ENCODE peak calls at places on chromosomes 3 and 15, in ten cellular contexts. C is GM23338; S is heart right ventricle; Z is ovary; X is brain microvascular endothelial cell; P is uterus; D is thyroid gland; J is Panc1; Y is lower lobe of right lung; N is CD8-positive, alpha-beta T cell. W is an unnamed sample.

GRCh38 chr15:60652245-60652644 is 173.3 kb upstream of the ICE2 start:
- DNase-seq in C (no peak), S (no peak), Z (no peak), X (no peak), P (no peak), D (no peak), J (no peak), Y (no peak), N (no peak), W (no peak)

GRCh38 chr15:75356006-75356405 is 9.2 kb downstream of the NEIL1 start:
- DNase-seq in C (no peak), S (no peak), Z (no peak), X (no peak), P (no peak), D (no peak), J (no peak), Y (no peak), N (no peak), W (peak; percentile 56)

GRCh38 chr3:45817788-45818523 is 21.6 kb upstream of the SLC6A20 start:
- DNase-seq in C (no peak), S (no peak), Z (peak; percentile 23), X (peak; percentile 86), P (peak; percentile 78), D (peak; percentile 86), J (peak; percentile 71), Y (peak; percentile 53), N (no peak), W (no peak)

GRCh38 chr3:120147072-120147871 is 53.0 kb upstream of the GSK3B start:
- DNase-seq in C (peak; percentile 65), S (no peak), Z (no peak), X (no peak), P (no peak), D (no peak), J (no peak), Y (no peak), N (peak; percentile 21), W (peak; percentile 56)

GRCh38 chr15:80643296-80643965 is 51.7 kb upstream of the ABHD17C start:
- DNase-seq in C (no peak), S (no peak), Z (no peak), X (no peak), P (no peak), D (no peak), J (no peak), Y (no peak), N (no peak), W (no peak)

GRCh38 chr15:28726102-28726501 is 13.9 kb upstream of the GOLGA8M start:
- DNase-seq in C (no peak), S (no peak), Z (no peak), X (no peak), P (no peak), D (no peak), J (no peak), Y (no peak), N (no peak), W (no peak)

GRCh38 chr3:81041331-81041730 is 720.1 kb downstream of the GBE1 start:
- DNase-seq in C (no peak), S (no peak), Z (no peak), X (no peak), P (no peak), D (no peak), J (no peak), Y (no peak), N (no peak), W (no peak)

GRCh38 chr3:157445897-157446296 is 9.2 kb downstream of the PTX3 start:
- DNase-seq in C (no peak), S (no peak), Z (no peak), X (no peak), P (no peak), D (no peak), J (no peak), Y (no peak), N (no peak), W (no peak)

GRCh38 chr3:54527521-54527920 is 400.3 kb downstream of the LRTM1 start:
- DNase-seq in C (no peak), S (no peak), Z (no peak), X (no peak), P (no peak), D (no peak), J (no peak), Y (no peak), N (no peak), W (no peak)

GRCh38 chr15:99424131-99424571 is 141.6 kb upstream of the MEF2A start:
- DNase-seq in C (no peak), S (no peak), Z (no peak), X (no peak), P (peak; percentile 12), D (no peak), J (no peak), Y (no peak), N (no peak), W (no peak)

GRCh38 chr3:106688463-106688862 is 688.8 kb upstream of the CCDC54 start:
- DNase-seq in C (no peak), S (no peak), Z (no peak), X (peak; percentile 57), P (no peak), D (no peak), J (no peak), Y (no peak), N (no peak), W (no peak)

GRCh38 chr3:127105996-127106855 is 86.7 kb upstream of the PRR23E start:
- DNase-seq in C (no peak), S (no peak), Z (no peak), X (no peak), P (no peak), D (no peak), J (no peak), Y (no peak), N (no peak), W (peak; percentile 25)

GRCh38 chr3:64900916-64901903 is 213.4 kb upstream of the ADAMTS9 start:
- DNase-seq in C (peak; percentile 12), S (no peak), Z (peak; percentile 41), X (no peak), P (no peak), D (no peak), J (no peak), Y (no peak), N (no peak), W (peak; percentile 22)

GRCh38 chr3:197309528-197310361 is 11.3 kb upstream of the DLG1 start:
- DNase-seq in C (peak; percentile 17), S (no peak), Z (no peak), X (peak; percentile 87), P (no peak), D (peak; percentile 18), J (no peak), Y (no peak), N (no peak), W (peak; percentile 29)

GRCh38 chr3:134059680-134060560 is 30.2 kb upstream of the SLCO2A1 start:
- DNase-seq in C (no peak), S (no peak), Z (no peak), X (no peak), P (no peak), D (no peak), J (no peak), Y (no peak), N (no peak), W (no peak)

GRCh38 chr15:29890761-29891457 is 68.6 kb upstream of the TJP1 start:
- DNase-seq in C (no peak), S (no peak), Z (no peak), X (no peak), P (no peak), D (peak; percentile 74), J (no peak), Y (no peak), N (no peak), W (no peak)

GRCh38 chr3:186967686-186968085 is 37.4 kb downstream of the ST6GAL1 start:
- DNase-seq in C (no peak), S (peak; percentile 36), Z (no peak), X (peak; percentile 24), P (no peak), D (peak; percentile 11), J (no peak), Y (no peak), N (no peak), W (no peak)

DNA sequence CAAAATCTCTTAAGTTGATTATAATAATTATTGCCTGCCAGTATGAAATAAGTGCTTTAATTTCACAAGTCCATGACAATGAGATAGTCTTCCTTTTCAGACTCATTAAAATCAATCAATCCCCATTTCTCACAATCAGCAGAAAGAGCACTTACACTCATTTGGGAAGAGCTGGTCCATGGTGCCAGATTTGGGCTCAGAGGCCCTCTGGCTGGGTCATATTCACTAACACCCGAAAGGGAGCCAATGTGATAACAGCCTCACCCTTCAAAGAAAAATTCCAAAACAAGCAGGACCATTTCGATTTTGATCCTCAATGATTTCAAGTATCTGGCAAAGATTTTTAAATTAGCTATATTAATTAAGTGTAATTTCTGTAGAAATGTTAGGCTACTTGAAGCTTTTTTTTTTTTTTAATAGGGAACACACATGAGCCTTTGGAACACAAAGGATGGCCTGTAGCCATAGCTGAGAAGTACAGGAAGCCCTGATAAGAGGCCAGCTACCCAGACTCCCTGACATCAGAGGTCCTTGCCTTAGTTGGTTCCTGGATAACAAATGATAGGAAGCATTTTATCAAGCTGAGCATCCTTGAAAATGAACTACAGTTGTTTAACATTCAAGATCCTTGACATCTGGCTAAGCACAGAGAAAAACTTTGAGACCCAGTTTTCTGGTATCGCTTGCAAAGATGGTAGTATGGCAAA is 17.1 kb downstream of the MCF2L2 start:
- DNase-seq in C (no peak), S (no peak), Z (no peak), X (no peak), P (no peak), D (no peak), J (no peak), Y (no peak), N (no peak), W (no peak)
- H3K4me3 ChIP-seq in C (no peak overlapping the region), S (no peak overlapping the region), Z (no peak overlapping the region), X (no peak overlapping the region), P (no peak overlapping the region), D (no peak overlapping the region), J (no peak overlapping the region), Y (no peak overlapping the region), N (no peak overlapping the region), W (no peak overlapping the region)

GRCh38 chr3:149011676-149012075 is 20.3 kb downstream of the GYG1 start:
- DNase-seq in C (no peak), S (peak; percentile 38), Z (no peak), X (no peak), P (no peak), D (no peak), J (no peak), Y (no peak), N (no peak), W (no peak)
- H3K36me3 ChIP-seq in C (peaks cover 16% of the 10 kb centered on the region), S (no peaks in the 10 kb centered on the region), Z (no peaks in the 10 kb centered on the region), X (peaks cover 19% of the 10 kb centered on the region), P (no peaks in the 10 kb centered on the region), D (peaks cover 16% of the 10 kb centered on the region), J (peaks cover 12% of the 10 kb centered on the region), Y (peaks cover 66% of the 10 kb centered on the region), N (peaks cover 19% of the 10 kb centered on the region), W (peaks cover 1% of the 10 kb centered on the region)

GRCh38 chr3:50303038-50303815 is at the start of gene HYAL1:
- DNase-seq in C (peak; percentile 89), S (peak; percentile 90), Z (peak; percentile 69), X (no peak), P (peak; percentile 67), D (peak; percentile 42), J (no peak), Y (peak; percentile 89), N (no peak), W (peak; percentile 98)
- H3K4me3 ChIP-seq in C (peak within 1 kb of the TSS; percentile 36), S (peak within 1 kb of the TSS; percentile 65), Z (no peak within 1 kb of the TSS), X (no peak within 1 kb of the TSS), P (peak within 1 kb of the TSS; percentile 7), D (no peak within 1 kb of the TSS), J (no peak within 1 kb of the TSS), Y (peak within 1 kb of the TSS; percentile 75), N (no peak within 1 kb of the TSS), W (peak within 1 kb of the TSS; percentile 10)

DNA sequence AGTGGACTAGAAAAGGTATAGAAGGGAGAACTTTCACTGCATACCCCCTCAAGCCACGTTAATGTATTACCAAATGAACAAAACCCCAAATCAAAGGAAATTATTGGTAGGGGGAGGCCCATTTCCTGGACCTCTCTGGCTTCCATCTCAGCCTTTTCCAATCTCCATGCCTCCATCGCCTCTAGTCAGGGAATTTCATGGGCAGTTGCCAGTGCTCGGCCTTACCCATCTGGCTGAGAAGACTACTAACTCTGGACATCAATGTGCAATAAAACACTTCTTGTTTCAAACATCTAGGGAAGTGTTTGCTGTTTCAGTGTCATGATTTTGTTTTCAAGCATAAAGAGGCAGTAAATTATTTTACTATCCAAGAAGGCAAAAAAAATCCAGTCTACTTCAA is 14.8 kb downstream of the LDHAL6B start:
- DNase-seq in C (no peak), S (no peak), Z (no peak), X (no peak), P (peak; percentile 31), D (no peak), J (no peak), Y (no peak), N (no peak), W (no peak)
- H3K36me3 ChIP-seq in C (peaks cover 13% of the 10 kb centered on the region), S (peaks cover 3% of the 10 kb centered on the region), Z (no peaks in the 10 kb centered on the region), X (peaks cover 52% of the 10 kb centered on the region), P (no peaks in the 10 kb centered on the region), D (peaks cover 3% of the 10 kb centered on the region), J (peaks cover 9% of the 10 kb centered on the region), Y (peaks cover 47% of the 10 kb centered on the region), N (no peaks in the 10 kb centered on the region), W (peaks cover 6% of the 10 kb centered on the region)

W was measured in H7.